ENCODE peak calls at places on chromosomes 4 and X, in eight cellular contexts. One of them, this sample, is unnamed.

GRCh38 chr4:88592600-88593448 is 544 bp downstream of the HERC3 start:
- DNase-seq in A549: peak; percentile 58
- DNase-seq in GM23338: peak; percentile 69
- DNase-seq in GM12878: peak; percentile 20
- DNase-seq in HCT116: peak; percentile 48
- DNase-seq in SK-N-SH: peak; percentile 93
- DNase-seq in HL-60: peak; percentile 74
- DNase-seq in K562: peak; percentile 92
- DNase-seq in this sample: peak; percentile 33

GRCh38 chrX:141341341-141341740 is 99.0 kb upstream of the SPANXC start:
- DNase-seq in GM12878: no peak
- DNase-seq in A549: peak; percentile 87
- DNase-seq in GM23338: no peak
- DNase-seq in HCT116: no peak
- DNase-seq in HL-60: no peak
- DNase-seq in K562: no peak
- DNase-seq in SK-N-SH: no peak
- DNase-seq in this sample: peak; percentile 5

GRCh38 chrX:5458300-5458699 is 770.4 kb downstream of the NLGN4X start:
- DNase-seq in GM12878: no peak
- DNase-seq in K562: no peak
- DNase-seq in A549: no peak
- DNase-seq in GM23338: peak; percentile 29
- DNase-seq in SK-N-SH: peak; percentile 2
- DNase-seq in HCT116: no peak
- DNase-seq in HL-60: no peak
- DNase-seq in this sample: no peak

GRCh38 chrX:16113978-16114554 is 9.3 kb upstream of the GRPR start:
- DNase-seq in GM12878: no peak
- DNase-seq in K562: no peak
- DNase-seq in A549: no peak
- DNase-seq in HCT116: no peak
- DNase-seq in GM23338: no peak
- DNase-seq in SK-N-SH: no peak
- DNase-seq in HL-60: peak; percentile 15
- DNase-seq in this sample: no peak

GRCh38 chrX:129759576-129760061 is 20.1 kb upstream of the SASH3 start:
- DNase-seq in A549: peak; percentile 9
- DNase-seq in GM12878: no peak
- DNase-seq in SK-N-SH: no peak
- DNase-seq in K562: no peak
- DNase-seq in GM23338: peak; percentile 2
- DNase-seq in HCT116: no peak
- DNase-seq in HL-60: peak; percentile 53
- DNase-seq in this sample: no peak

GRCh38 chrX:151386838-151387459 is 10.1 kb upstream of the VMA21 start:
- DNase-seq in A549: no peak
- DNase-seq in GM23338: no peak
- DNase-seq in SK-N-SH: no peak
- DNase-seq in HL-60: no peak
- DNase-seq in K562: no peak
- DNase-seq in GM12878: no peak
- DNase-seq in HCT116: no peak
- DNase-seq in this sample: no peak

GRCh38 chr4:155582971-155583437 is 83.6 kb upstream of the GUCY1A1 start:
- DNase-seq in K562: no peak
- DNase-seq in SK-N-SH: no peak
- DNase-seq in HCT116: no peak
- DNase-seq in GM12878: no peak
- DNase-seq in HL-60: no peak
- DNase-seq in GM23338: no peak
- DNase-seq in A549: no peak
- DNase-seq in this sample: no peak

GRCh38 chr4:77599378-77599777 is 6.2 kb upstream of the CXCL13 start:
- DNase-seq in GM12878: no peak
- DNase-seq in SK-N-SH: peak; percentile 20
- DNase-seq in HCT116: peak; percentile 53
- DNase-seq in GM23338: peak; percentile 75
- DNase-seq in K562: peak; percentile 39
- DNase-seq in A549: peak; percentile 34
- DNase-seq in HL-60: peak; percentile 42
- DNase-seq in this sample: no peak

GRCh38 chr4:43296946-43297528 is 404.5 kb downstream of the GRXCR1 start:
- DNase-seq in A549: no peak
- DNase-seq in HL-60: no peak
- DNase-seq in HCT116: no peak
- DNase-seq in SK-N-SH: no peak
- DNase-seq in K562: no peak
- DNase-seq in GM12878: no peak
- DNase-seq in GM23338: no peak
- DNase-seq in this sample: no peak

GRCh38 chr4:183729430-183730328 is 70.6 kb downstream of the TRAPPC11 start:
- DNase-seq in A549: peak; percentile 10
- DNase-seq in SK-N-SH: no peak
- DNase-seq in GM12878: no peak
- DNase-seq in HL-60: no peak
- DNase-seq in HCT116: no peak
- DNase-seq in K562: no peak
- DNase-seq in GM23338: no peak
- DNase-seq in this sample: no peak

GRCh38 chr4:40124690-40125089 is 68.0 kb downstream of the N4BP2 start:
- DNase-seq in GM23338: no peak
- DNase-seq in HL-60: no peak
- DNase-seq in SK-N-SH: no peak
- DNase-seq in GM12878: no peak
- DNase-seq in A549: no peak
- DNase-seq in K562: no peak
- DNase-seq in HCT116: no peak
- DNase-seq in this sample: no peak

GRCh38 chr4:177321647-177322046 is 12.0 kb downstream of the NEIL3 start:
- DNase-seq in A549: no peak
- DNase-seq in K562: no peak
- DNase-seq in GM12878: no peak
- DNase-seq in GM23338: no peak
- DNase-seq in SK-N-SH: no peak
- DNase-seq in HL-60: no peak
- DNase-seq in HCT116: no peak
- DNase-seq in this sample: no peak

GRCh38 chrX:23900220-23900797 is 7.4 kb downstream of the APOO start:
- DNase-seq in HL-60: no peak
- DNase-seq in HCT116: no peak
- DNase-seq in GM12878: no peak
- DNase-seq in A549: peak; percentile 76
- DNase-seq in SK-N-SH: no peak
- DNase-seq in GM23338: no peak
- DNase-seq in K562: no peak
- DNase-seq in this sample: no peak

GRCh38 chr4:40301592-40301991 is 33.5 kb upstream of the CHRNA9 start:
- DNase-seq in HCT116: no peak
- DNase-seq in HL-60: peak; percentile 58
- DNase-seq in SK-N-SH: no peak
- DNase-seq in GM12878: peak; percentile 85
- DNase-seq in GM23338: no peak
- DNase-seq in K562: no peak
- DNase-seq in A549: no peak
- DNase-seq in this sample: no peak

GRCh38 chr4:56286763-56287162 is 100.5 kb downstream of the AASDH start:
- DNase-seq in K562: no peak
- DNase-seq in GM23338: no peak
- DNase-seq in A549: no peak
- DNase-seq in SK-N-SH: no peak
- DNase-seq in HCT116: no peak
- DNase-seq in HL-60: no peak
- DNase-seq in GM12878: no peak
- DNase-seq in this sample: no peak

GRCh38 chr4:127575888-127576287 is 56.9 kb upstream of the INTU start:
- DNase-seq in HCT116: no peak
- DNase-seq in SK-N-SH: no peak
- DNase-seq in A549: no peak
- DNase-seq in K562: no peak
- DNase-seq in GM12878: no peak
- DNase-seq in GM23338: no peak
- DNase-seq in HL-60: no peak
- DNase-seq in this sample: no peak

GRCh38 chr4:55445921-55446577 is 50.3 kb downstream of the TMEM165 start:
- DNase-seq in K562: no peak
- DNase-seq in A549: no peak
- DNase-seq in HCT116: no peak
- DNase-seq in SK-N-SH: no peak
- DNase-seq in GM12878: no peak
- DNase-seq in GM23338: no peak
- DNase-seq in HL-60: peak; percentile 29
- DNase-seq in this sample: no peak

DNA sequence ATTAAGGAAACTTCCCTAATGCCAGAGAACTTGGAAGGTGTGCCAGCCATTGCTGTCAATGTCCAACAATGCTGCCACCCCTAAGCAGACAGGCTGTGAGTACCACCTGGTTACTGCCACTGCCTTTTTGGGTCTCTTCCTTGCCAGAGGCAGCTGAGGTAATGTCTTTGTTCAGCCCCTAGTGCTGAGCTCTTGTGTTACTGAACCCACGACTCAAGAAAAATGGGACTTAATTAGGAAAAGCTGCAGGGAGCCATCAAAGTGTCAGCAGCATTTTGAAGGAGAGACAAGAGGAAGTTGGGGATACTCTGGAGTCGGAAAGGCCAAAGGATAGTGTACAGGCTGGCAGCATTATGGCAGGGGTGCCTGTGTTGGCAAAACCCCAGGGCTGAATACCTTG is 283.7 kb downstream of the AFF2 start:
- DNase-seq in A549: no peak
- DNase-seq in SK-N-SH: no peak
- DNase-seq in K562: no peak
- DNase-seq in HCT116: no peak
- DNase-seq in GM12878: no peak
- DNase-seq in GM23338: no peak
- DNase-seq in HL-60: no peak
- DNase-seq in this sample: no peak
- H3K4me3 ChIP-seq in A549: no peak overlapping the region
- H3K4me3 ChIP-seq in SK-N-SH: no peak overlapping the region
- H3K4me3 ChIP-seq in K562: no peak overlapping the region
- H3K4me3 ChIP-seq in HCT116: no peak overlapping the region
- H3K4me3 ChIP-seq in GM12878: no peak overlapping the region
- H3K4me3 ChIP-seq in GM23338: no peak overlapping the region
- H3K4me3 ChIP-seq in HL-60: no peak overlapping the region
- H3K4me3 ChIP-seq in this sample: no peak overlapping the region

GRCh38 chrX:68355629-68355920 is 77.7 kb downstream of the OPHN1 start:
- DNase-seq in SK-N-SH: no peak
- DNase-seq in A549: peak; percentile 32
- DNase-seq in GM12878: no peak
- DNase-seq in HCT116: no peak
- DNase-seq in GM23338: no peak
- DNase-seq in HL-60: no peak
- DNase-seq in K562: no peak
- DNase-seq in this sample: no peak

GRCh38 chrX:68358679-68359078 is 74.6 kb downstream of the OPHN1 start:
- DNase-seq in A549: no peak
- DNase-seq in SK-N-SH: no peak
- DNase-seq in GM23338: no peak
- DNase-seq in K562: no peak
- DNase-seq in HL-60: no peak
- DNase-seq in GM12878: no peak
- DNase-seq in HCT116: no peak
- DNase-seq in this sample: no peak

GRCh38 chrX:68354869-68355628 is 78.2 kb downstream of the OPHN1 start:
- DNase-seq in HL-60: no peak
- DNase-seq in K562: no peak
- DNase-seq in GM23338: no peak
- DNase-seq in SK-N-SH: no peak
- DNase-seq in HCT116: no peak
- DNase-seq in GM12878: no peak
- DNase-seq in A549: peak; percentile 48
- DNase-seq in this sample: no peak
- TF ChIP-seq REST in HL-60: no peak
- TF ChIP-seq REST in K562: no peak
- TF ChIP-seq REST in GM23338: no peak
- TF ChIP-seq REST in SK-N-SH: no peak
- TF ChIP-seq REST in HCT116: no peak
- TF ChIP-seq REST in GM12878: no peak
- TF ChIP-seq REST in A549: no peak
- TF ChIP-seq REST in this sample: no peak

DNA sequence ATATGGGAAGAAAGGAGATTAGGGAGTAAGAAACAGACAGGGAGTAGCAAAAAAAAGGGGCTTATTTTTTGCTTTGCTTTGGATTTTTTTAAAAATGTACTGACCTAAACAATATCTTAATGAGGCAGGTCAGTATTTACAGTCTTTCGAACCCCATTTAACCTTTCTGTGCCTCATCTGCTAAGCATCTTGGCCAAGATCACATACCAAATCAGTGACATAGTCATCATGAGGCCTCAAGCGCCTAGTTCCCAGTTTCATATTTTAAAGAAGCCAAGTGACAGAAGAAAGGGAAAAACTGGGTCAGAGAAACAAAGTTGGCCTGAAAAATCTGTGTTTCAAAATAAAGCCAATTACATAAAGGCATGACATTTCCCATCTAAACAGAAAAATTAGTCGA is 94.7 kb upstream of the WDR44 start:
- DNase-seq in HCT116: no peak
- DNase-seq in K562: no peak
- DNase-seq in GM12878: no peak
- DNase-seq in SK-N-SH: no peak
- DNase-seq in A549: no peak
- DNase-seq in HL-60: no peak
- DNase-seq in GM23338: no peak
- DNase-seq in this sample: no peak
- H3K4me3 ChIP-seq in HCT116: no peak overlapping the region
- H3K4me3 ChIP-seq in K562: no peak overlapping the region
- H3K4me3 ChIP-seq in GM12878: no peak overlapping the region
- H3K4me3 ChIP-seq in SK-N-SH: no peak overlapping the region
- H3K4me3 ChIP-seq in A549: no peak overlapping the region
- H3K4me3 ChIP-seq in HL-60: no peak overlapping the region
- H3K4me3 ChIP-seq in GM23338: no peak overlapping the region
- H3K4me3 ChIP-seq in this sample: no peak overlapping the region

DNA sequence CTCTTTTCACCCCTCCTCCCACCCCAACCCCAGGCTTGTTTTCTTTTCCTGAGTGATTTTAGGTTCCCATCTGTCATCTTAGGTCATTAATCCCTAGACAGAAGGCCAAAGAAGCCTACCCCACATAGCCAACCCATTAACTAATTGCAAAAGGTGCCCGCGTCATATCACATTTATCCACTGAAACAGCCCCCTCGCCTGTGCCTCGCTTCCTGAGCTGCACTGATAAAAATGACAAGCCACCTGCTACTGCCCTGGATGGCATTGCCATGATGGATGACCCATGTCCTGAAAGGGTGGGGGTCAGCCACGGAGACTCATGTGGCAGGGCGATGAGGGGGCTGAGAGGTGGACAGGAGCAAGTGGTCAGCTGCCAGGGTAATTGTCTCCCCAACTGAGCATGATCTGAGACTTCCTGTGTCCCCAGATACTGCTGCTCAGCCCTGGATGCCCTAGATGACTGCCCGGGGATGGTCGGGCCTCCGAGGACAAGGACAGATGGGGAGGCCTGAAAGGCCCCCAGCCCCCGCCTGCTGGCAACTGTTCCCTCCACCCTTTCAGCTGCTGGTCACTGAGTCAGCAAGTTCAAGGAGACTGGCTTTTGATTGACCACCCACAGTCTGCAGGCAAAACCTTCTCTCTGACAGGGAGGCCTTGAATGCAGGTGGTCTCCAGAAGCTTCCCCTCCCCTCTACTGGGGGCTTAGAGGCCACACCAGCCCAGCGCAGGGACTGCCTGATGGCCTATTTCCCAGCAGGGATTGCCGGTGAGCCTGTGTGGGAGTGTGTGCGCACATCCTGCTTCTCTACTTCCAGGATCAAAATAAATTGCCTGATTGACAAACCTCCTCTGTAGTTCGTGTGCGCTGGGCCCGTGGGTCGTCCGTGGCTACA is 496.3 kb downstream of the BCOR start:
- DNase-seq in SK-N-SH: peak; percentile 36
- DNase-seq in HCT116: no peak
- DNase-seq in K562: no peak
- DNase-seq in GM12878: no peak
- DNase-seq in GM23338: no peak
- DNase-seq in A549: no peak
- DNase-seq in HL-60: no peak
- DNase-seq in this sample: no peak
- TF ChIP-seq REST in SK-N-SH: no peak
- TF ChIP-seq REST in HCT116: no peak
- TF ChIP-seq REST in K562: no peak
- TF ChIP-seq REST in GM12878: no peak
- TF ChIP-seq REST in GM23338: no peak
- TF ChIP-seq REST in A549: no peak
- TF ChIP-seq REST in HL-60: no peak
- TF ChIP-seq REST in this sample: no peak